ENCODE peak calls at places on chromosomes 4 and X, in ten cellular contexts. E, X, P, T, B, J, D, M, H and Q are unnamed samples.

GRCh38 chr4:56637154-56637553 is 43.9 kb downstream of the HOPX start:
- DNase-seq in E (no peak), X (no peak), P (no peak), T (no peak), B (no peak), J (no peak), D (no peak), M (no peak), H (no peak), Q (no peak)

GRCh38 chr4:48352793-48353192 is 11.5 kb downstream of the SLAIN2 start:
- DNase-seq in E (no peak), X (no peak), P (no peak), T (no peak), B (no peak), J (no peak), D (no peak), M (no peak), H (no peak), Q (no peak)

GRCh38 chrX:122591546-122591945 is 592.5 kb upstream of the GRIA3 start:
- DNase-seq in E (no peak), X (no peak), P (no peak), T (no peak), B (no peak), J (no peak), D (no peak), M (no peak), H (no peak), Q (no peak)

GRCh38 chr4:16264798-16265197 is 38.5 kb upstream of the TAPT1 start:
- DNase-seq in E (no peak), X (no peak), P (peak), T (no peak), B (no peak), J (no peak), D (peak), M (peak), H (peak), Q (peak)

GRCh38 chrX:130704053-130705038 is 198.7 kb downstream of the ENOX2 start:
- DNase-seq in E (no peak), X (no peak), P (no peak), T (no peak), B (no peak), J (no peak), D (no peak), M (peak), H (peak), Q (peak)

GRCh38 chrX:151396042-151396826 is 772 bp upstream of the VMA21 start:
- DNase-seq in E (no peak), X (no peak), P (no peak), T (no peak), B (no peak), J (no peak), D (peak), M (peak), H (peak), Q (no peak)

GRCh38 chr4:55973650-55974049 is 24.9 kb downstream of the CEP135 start:
- DNase-seq in E (no peak), X (no peak), P (no peak), T (no peak), B (no peak), J (no peak), D (no peak), M (no peak), H (no peak), Q (no peak)

GRCh38 chrX:11929476-11929875 is 171.4 kb downstream of the MSL3 start:
- DNase-seq in E (no peak), X (no peak), P (no peak), T (no peak), B (no peak), J (no peak), D (no peak), M (peak), H (no peak), Q (no peak)

GRCh38 chr4:15893967-15894366 is 44.6 kb downstream of the FGFBP1 start:
- DNase-seq in E (no peak), X (no peak), P (no peak), T (no peak), B (no peak), J (no peak), D (no peak), M (no peak), H (peak), Q (peak)

GRCh38 chrX:38206036-38206435 is 14.6 kb downstream of the SRPX start:
- DNase-seq in E (no peak), X (no peak), P (no peak), T (no peak), B (no peak), J (no peak), D (no peak), M (no peak), H (peak), Q (peak)

GRCh38 chr4:137519406-137519805 is 12.9 kb downstream of the PCDH18 start:
- DNase-seq in E (no peak), X (no peak), P (no peak), T (no peak), B (no peak), J (no peak), D (no peak), M (no peak), H (no peak), Q (peak)

GRCh38 chrX:17547658-17548057 is 172.7 kb downstream of the NHS start:
- DNase-seq in E (no peak), X (no peak), P (no peak), T (no peak), B (no peak), J (no peak), D (no peak), M (peak), H (peak), Q (peak)

GRCh38 chrX:69149466-69150293 is 15.6 kb downstream of the PJA1 start:
- DNase-seq in E (no peak), X (no peak), P (no peak), T (peak), B (no peak), J (no peak), D (no peak), M (no peak), H (no peak), Q (no peak)

GRCh38 chrX:57172544-57172943 is 35.3 kb upstream of the SPIN2A start:
- DNase-seq in E (no peak), X (no peak), P (no peak), T (no peak), B (no peak), J (no peak), D (no peak), M (no peak), H (peak), Q (no peak)

GRCh38 chr4:6688879-6689505 is 4.7 kb upstream of the S100P start:
- DNase-seq in E (no peak), X (no peak), P (no peak), T (peak), B (peak), J (peak), D (no peak), M (no peak), H (peak), Q (peak)

GRCh38 chr4:174209296-174209695 is 74.2 kb downstream of the FBXO8 start:
- DNase-seq in E (no peak), X (no peak), P (no peak), T (no peak), B (no peak), J (no peak), D (no peak), M (no peak), H (peak), Q (no peak)

GRCh38 chr4:112564706-112565270 is 48.8 kb upstream of the NEUROG2 start:
- DNase-seq in E (no peak), X (no peak), P (no peak), T (no peak), B (no peak), J (no peak), D (no peak), M (no peak), H (no peak), Q (no peak)

GRCh38 chr4:102815981-102816380 is 11.4 kb downstream of the UBE2D3 start:
- DNase-seq in E (no peak), X (no peak), P (no peak), T (no peak), B (no peak), J (no peak), D (no peak), M (no peak), H (peak), Q (peak)

GRCh38 chr4:2322801-2323200 is 60.9 kb upstream of the MXD4 start:
- DNase-seq in E (no peak), X (no peak), P (no peak), T (no peak), B (no peak), J (no peak), D (no peak), M (no peak), H (no peak), Q (peak)

GRCh38 chrX:78029663-78030062 is 60.2 kb upstream of the PGAM4 start:
- DNase-seq in E (peak), X (no peak), P (no peak), T (peak), B (no peak), J (no peak), D (peak), M (peak), H (peak), Q (peak)

GRCh38 chrX:23692166-23692565 is 24.9 kb downstream of the PRDX4 start:
- DNase-seq in E (no peak), X (no peak), P (no peak), T (no peak), B (no peak), J (no peak), D (no peak), M (no peak), H (no peak), Q (no peak)

GRCh38 chr4:102174800-102175199 is 170.5 kb downstream of the SLC39A8 start:
- DNase-seq in E (no peak), X (no peak), P (no peak), T (no peak), B (no peak), J (no peak), D (peak), M (no peak), H (peak), Q (peak)

GRCh38 chr4:25500626-25501318 is 123.7 kb downstream of the ANAPC4 start:
- DNase-seq in E (no peak), X (no peak), P (peak), T (no peak), B (no peak), J (no peak), D (peak), M (peak), H (no peak), Q (no peak)

GRCh38 chr4:67546971-67547370 is 1.7 kb upstream of the CENPC start:
- DNase-seq in E (no peak), X (no peak), P (no peak), T (no peak), B (no peak), J (no peak), D (peak), M (no peak), H (no peak), Q (no peak)